ENCODE peak calls at places on chromosomes 13 and 19, in five cellular contexts. A is cardiac muscle cell, F is foreskin fibroblast, Y is GM10248, N is PC-9. J is an unnamed sample.

GRCh38 chr19:3609779-3610719 is 3.4 kb upstream of the TBXA2R start:
- DNase-seq in A (no peak), Y (no peak), F (no peak), N (no peak), J (no peak)

GRCh38 chr19:10474962-10475451 is 28.1 kb downstream of the KEAP1 start:
- DNase-seq in N (peak), Y (no peak), F (no peak), A (no peak), J (no peak)

GRCh38 chr19:54133312-54133956 is 4.1 kb upstream of the CNOT3 start:
- DNase-seq in N (peak), Y (no peak), F (no peak), A (peak), J (peak)

GRCh38 chr19:47003611-47003935 is 16.1 kb upstream of the NPAS1 start:
- DNase-seq in N (no peak), F (no peak), Y (no peak), A (no peak), J (no peak)

GRCh38 chr13:40356011-40356410 is 310.4 kb downstream of the FOXO1 start:
- DNase-seq in N (no peak), A (no peak), F (no peak), Y (no peak), J (no peak)

GRCh38 chr19:47778954-47779351 is 450 bp downstream of the SELENOW start:
- DNase-seq in N (no peak), Y (no peak), A (peak), F (no peak), J (no peak)

GRCh38 chr19:28436320-28436719 is 776.6 kb downstream of the UQCRFS1 start:
- DNase-seq in F (no peak), Y (no peak), A (no peak), N (no peak), J (no peak)

GRCh38 chr13:90448466-90449037 is 898.9 kb upstream of the MIR17HG start:
- DNase-seq in A (peak), F (no peak), Y (no peak), N (no peak), J (no peak)

GRCh38 chr13:74045583-74045982 is 88.6 kb downstream of the KLF12 start:
- DNase-seq in F (no peak), N (no peak), Y (no peak), A (no peak), J (no peak)

GRCh38 chr13:52084971-52085370 is 43.9 kb downstream of the NEK5 start:
- DNase-seq in A (no peak), Y (no peak), N (no peak), F (no peak), J (no peak)

GRCh38 chr13:36820222-36820621 is 1.2 kb downstream of the RFXAP start:
- DNase-seq in N (no peak), Y (peak), A (no peak), F (no peak), J (no peak)

GRCh38 chr13:36819811-36820140 is 754 bp downstream of the RFXAP start:
- DNase-seq in A (peak), F (peak), N (no peak), Y (peak), J (no peak)

GRCh38 chr13:36819064-36819810 is at the start of gene RFXAP:
- DNase-seq in N (peak), A (peak), F (peak), Y (peak), J (peak)

GRCh38 chr13:36818483-36819063 is 449 bp upstream of the RFXAP start:
- DNase-seq in A (no peak), F (no peak), Y (no peak), N (no peak), J (no peak)

GRCh38 chr13:36817996-36818395 is 1.0 kb upstream of the RFXAP start:
- DNase-seq in A (no peak), F (no peak), Y (no peak), N (no peak), J (no peak)
- TF ChIP-seq CTCF in A (no peak), F (no peak), Y (no peak), N (no peak), J (no peak)

GRCh38 chr19:15297416-15298224 is 34.7 kb downstream of the BRD4 start:
- DNase-seq in Y (no peak), F (no peak), N (no peak), A (peak), J (peak)
- TF ChIP-seq CTCF in Y (no peak), F (peak), N (no peak), A (peak), J (peak)

GRCh38 chr19:49378501-49378900 is 9.5 kb upstream of the KASH5 start:
- DNase-seq in F (no peak), N (no peak), Y (no peak), A (no peak), J (no peak)

GRCh38 chr19:49387936-49388372 is at the start of gene KASH5:
- DNase-seq in F (no peak), N (peak), Y (peak), A (peak), J (no peak)

GRCh38 chr19:49380391-49380790 is 7.7 kb upstream of the KASH5 start:
- DNase-seq in Y (no peak), F (no peak), A (no peak), N (no peak), J (no peak)

GRCh38 chr19:49383598-49383997 is 4.5 kb upstream of the KASH5 start:
- DNase-seq in A (no peak), N (no peak), Y (no peak), F (no peak), J (no peak)

GRCh38 chr19:49382639-49383038 is 5.4 kb upstream of the KASH5 start:
- DNase-seq in A (no peak), F (no peak), Y (no peak), N (no peak), J (no peak)
- TF ChIP-seq CTCF in A (no peak), F (no peak), Y (no peak), N (no peak), J (no peak)

DNA sequence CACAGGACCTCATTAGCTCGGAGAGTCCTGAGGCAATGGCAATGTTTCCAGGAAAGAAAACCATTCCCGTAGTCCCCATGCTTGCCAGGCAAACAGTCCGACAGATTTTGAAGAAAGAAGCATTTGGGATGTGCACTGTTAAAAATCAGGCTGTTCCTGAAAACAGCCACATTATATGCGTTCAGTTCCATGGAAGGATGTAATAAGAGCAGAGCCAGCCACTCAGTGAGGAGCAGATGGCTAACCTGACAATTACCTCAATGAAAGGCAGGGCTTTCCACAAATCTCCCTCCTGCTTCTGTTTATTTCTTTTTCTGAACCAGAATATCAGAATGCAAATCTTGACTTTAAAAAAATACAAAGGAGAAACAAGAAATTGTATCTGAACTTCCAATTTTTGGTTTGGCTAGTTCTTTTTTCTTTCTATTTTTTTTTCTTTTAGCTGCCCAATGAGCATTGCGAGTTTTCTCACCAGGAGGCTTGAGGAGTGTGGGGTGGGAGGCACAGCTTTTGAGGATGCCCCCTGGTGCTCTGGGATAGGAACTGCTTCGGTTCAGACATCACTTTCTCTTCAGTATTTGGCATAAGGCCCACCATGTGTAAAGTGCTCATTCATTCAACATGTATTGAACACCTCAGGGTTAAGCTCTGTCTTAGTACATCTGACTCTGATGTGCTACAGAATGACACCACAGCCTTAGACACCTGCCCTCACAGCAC is 124.2 kb downstream of the TBC1D4 start:
- DNase-seq in Y (peak), N (no peak), A (peak), F (peak), J (no peak)
- TF ChIP-seq CTCF in Y (peak), N (peak), A (peak), F (peak), J (peak)

DNA sequence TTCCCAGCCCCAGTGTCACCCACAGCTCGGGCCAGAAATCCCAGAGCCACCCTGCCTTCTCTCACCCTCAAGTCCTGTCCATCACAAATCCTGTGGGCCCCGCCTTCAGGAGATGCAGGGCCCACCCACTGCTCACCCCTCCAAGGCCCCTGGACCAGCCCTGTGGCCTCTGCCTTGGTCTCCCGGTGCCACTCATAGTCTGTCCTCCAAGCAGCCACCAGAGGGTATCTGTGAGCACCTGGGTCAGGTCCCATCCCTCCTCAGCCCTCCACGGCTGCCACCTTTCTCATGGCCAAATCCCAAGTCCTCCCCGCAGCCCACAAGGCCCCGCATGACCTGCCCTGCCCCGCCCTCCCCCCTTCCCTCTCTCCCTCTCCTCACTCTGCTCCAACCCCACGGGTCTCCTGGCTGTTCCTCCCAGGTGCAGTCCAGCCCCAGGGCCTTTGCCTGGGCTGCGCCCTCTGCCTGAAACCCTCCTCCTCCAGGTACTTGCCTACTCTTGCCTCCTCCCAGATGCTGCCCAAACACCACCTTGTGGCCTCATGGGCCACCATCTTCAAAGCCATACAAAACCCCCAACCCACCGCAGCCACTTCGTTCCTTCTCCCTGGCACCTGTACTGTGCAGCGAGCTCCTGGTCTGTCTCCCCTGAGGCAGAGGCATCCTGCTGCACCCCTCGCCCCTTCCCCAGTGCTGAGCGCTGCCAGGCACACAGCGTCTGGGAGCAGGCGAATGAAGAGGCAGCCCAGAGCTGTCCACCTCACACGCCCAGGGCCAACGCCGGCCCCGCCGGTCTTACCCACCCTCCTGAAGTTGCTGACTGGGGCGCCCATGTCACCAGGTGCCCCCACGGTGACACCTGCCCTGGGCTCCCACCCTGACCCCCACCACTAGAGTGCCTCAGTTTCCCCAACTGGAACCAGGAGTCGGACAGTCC is 13.2 kb upstream of the UQCR11 start:
- DNase-seq in N (no peak), A (peak), F (peak), Y (peak), J (no peak)
- TF ChIP-seq CTCF in N (peak), A (peak), F (peak), Y (peak), J (peak)

J was measured in AG09319.